ENCODE peak calls at places on chromosomes 3 and 15, in seven cellular contexts. K is AG10803, V is BE2C, W is GM23338, X is heart right ventricle, N is spleen, S is GM12864. E is an unnamed sample.

GRCh38 chr3:141414141-141414689 is 45.9 kb downstream of the ZBTB38 start:
- DNase-seq in K (peak; percentile 88), V (no peak), W (no peak), N (no peak), X (peak; percentile 52), S (no peak), E (no peak)

GRCh38 chr3:149596136-149596770 is 61.6 kb downstream of the WWTR1 start:
- DNase-seq in N (no peak), V (no peak), K (peak; percentile 62), S (no peak), W (no peak), X (no peak), E (no peak)

GRCh38 chr3:60610441-60611112 is 640.7 kb downstream of the FHIT start:
- DNase-seq in N (no peak), V (no peak), S (no peak), X (peak; percentile 27), K (peak; percentile 97), W (no peak), E (no peak)

GRCh38 chr3:67171841-67172240 is 173.7 kb downstream of the KBTBD8 start:
- DNase-seq in N (no peak), V (no peak), K (no peak), S (no peak), W (no peak), X (no peak), E (no peak)

GRCh38 chr15:63826513-63826912 is 7.2 kb downstream of the HERC1 start:
- DNase-seq in V (no peak), X (no peak), K (peak; percentile 47), W (no peak), N (no peak), S (no peak), E (no peak)

GRCh38 chr15:31179683-31180082 is 78.2 kb upstream of the TRPM1 start:
- DNase-seq in X (no peak), V (no peak), S (no peak), K (no peak), N (no peak), W (peak; percentile 54), E (no peak)

GRCh38 chr3:134031620-134031915 is 1.8 kb upstream of the SLCO2A1 start:
- DNase-seq in W (no peak), N (no peak), X (no peak), S (no peak), K (no peak), V (no peak), E (no peak)

GRCh38 chr15:78282324-78282723 is 17.1 kb downstream of the SKIC8 start:
- DNase-seq in N (no peak), X (no peak), K (peak; percentile 66), V (no peak), W (no peak), S (no peak), E (no peak)

GRCh38 chr3:166575166-166575565 is 737.9 kb upstream of the BCHE start:
- DNase-seq in S (no peak), V (no peak), W (no peak), N (no peak), K (no peak), X (no peak), E (no peak)

GRCh38 chr3:72303926-72304325 is 519.0 kb upstream of the PROK2 start:
- DNase-seq in X (peak; percentile 32), N (peak; percentile 69), K (no peak), W (peak; percentile 19), V (peak; percentile 87), S (no peak), E (no peak)

GRCh38 chr15:45205192-45205591 is 17.4 kb upstream of the SHF start:
- DNase-seq in K (peak; percentile 62), S (peak; percentile 38), N (no peak), X (peak; percentile 57), V (peak; percentile 82), W (peak; percentile 90), E (peak; percentile 76)

GRCh38 chr15:78536134-78536533 is 4.1 kb upstream of the PSMA4 start:
- DNase-seq in K (peak; percentile 25), S (no peak), X (no peak), W (no peak), N (no peak), V (no peak), E (no peak)

GRCh38 chr3:141738636-141739363 is 702 bp downstream of the RNF7 start:
- DNase-seq in X (peak; percentile 8), K (peak; percentile 53), N (no peak), W (no peak), V (no peak), S (no peak), E (no peak)

GRCh38 chr3:37290551-37290950 is 116.2 kb upstream of the LRRFIP2 start:
- DNase-seq in K (peak; percentile 65), X (no peak), S (no peak), V (no peak), W (peak; percentile 34), N (no peak), E (no peak)

GRCh38 chr3:189025866-189026265 is 145.9 kb upstream of the TPRG1 start:
- DNase-seq in W (no peak), S (no peak), V (no peak), N (no peak), K (no peak), X (no peak), E (no peak)

GRCh38 chr15:98774756-98775497 is 126.6 kb downstream of the IGF1R start:
- DNase-seq in K (no peak), V (no peak), N (no peak), W (no peak), X (no peak), S (no peak), E (no peak)

GRCh38 chr15:98909968-98910885 is 97.4 kb downstream of the PGPEP1L start:
- DNase-seq in S (no peak), W (no peak), V (no peak), N (no peak), K (no peak), X (peak; percentile 28), E (no peak)

GRCh38 chr3:72475258-72476138 is 372.7 kb downstream of the SHQ1 start:
- DNase-seq in V (no peak), W (no peak), N (no peak), K (no peak), X (no peak), S (no peak), E (no peak)

GRCh38 chr3:11523793-11524160 is 119.9 kb downstream of the VGLL4 start:
- DNase-seq in X (no peak), W (no peak), K (no peak), N (no peak), S (no peak), V (no peak), E (no peak)

GRCh38 chr15:28118531-28118930 is 19.4 kb upstream of the OCA2 start:
- DNase-seq in K (no peak), V (no peak), N (no peak), S (no peak), X (no peak), W (no peak), E (no peak)

GRCh38 chr3:66053009-66053782 is 14.5 kb upstream of the MAGI1 start:
- DNase-seq in N (no peak), V (no peak), K (peak; percentile 50), X (peak; percentile 18), S (no peak), W (no peak), E (no peak)

DNA sequence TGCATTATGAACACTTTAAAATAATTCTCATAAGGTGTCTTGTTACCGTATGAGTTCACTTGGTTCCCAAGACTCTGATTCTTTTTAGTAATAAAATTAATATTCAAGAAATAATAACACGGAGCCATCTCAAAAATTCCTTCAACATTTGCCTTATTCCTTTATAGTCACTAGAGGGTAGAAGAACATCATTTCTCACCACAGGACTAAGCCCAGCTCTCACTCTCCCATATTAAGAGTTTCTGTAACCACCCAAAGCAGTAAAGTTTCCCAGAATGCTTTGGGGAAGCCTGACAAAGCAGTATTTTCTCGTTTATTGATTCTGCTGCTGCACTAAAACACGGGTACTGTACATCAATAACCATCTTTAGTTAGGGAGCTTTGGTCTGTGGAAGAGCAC is 114.9 kb downstream of the MCTP2 start:
- DNase-seq in V (no peak), W (no peak), N (no peak), X (no peak), K (peak; percentile 2), S (no peak), E (no peak)
- TF ChIP-seq CTCF in V (no peak), W (no peak), N (no peak), X (no peak), K (no peak), S (no peak), E (no peak)

DNA sequence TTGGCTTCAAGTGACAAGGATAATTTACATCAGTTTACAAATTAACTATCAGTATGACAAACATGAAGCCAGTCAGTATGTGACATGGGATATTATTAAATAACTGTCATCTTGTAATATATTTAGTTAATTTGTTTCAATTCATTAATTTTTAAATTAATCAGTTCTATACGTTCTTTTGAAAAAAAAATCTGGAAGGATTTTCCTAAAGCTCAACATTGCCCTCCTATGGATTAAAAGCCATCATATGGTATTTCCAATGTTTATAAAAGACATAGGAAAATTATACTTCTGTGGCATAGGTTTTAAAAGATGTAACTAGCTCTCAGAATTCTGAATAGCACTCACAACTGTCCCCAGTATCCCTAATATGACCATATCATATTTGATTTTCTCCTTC is 134.4 kb downstream of the PLOD2 start:
- DNase-seq in V (no peak), K (no peak), N (no peak), W (no peak), S (no peak), X (no peak), E (no peak)
- TF ChIP-seq CTCF in V (no peak), K (peak; percentile 17), N (no peak), W (peak; percentile 18), S (no peak), X (no peak), E (no peak)

GRCh38 chr3:157888040-157888439 is 218.2 kb downstream of the SHOX2 start:
- DNase-seq in W (peak; percentile 21), S (no peak), V (no peak), N (no peak), K (no peak), X (no peak), E (no peak)
- TF ChIP-seq CTCF in W (peak; percentile 28), S (no peak), V (peak; percentile 25), N (no peak), K (no peak), X (no peak), E (no peak)

GRCh38 chr3:122948398-122948797 is 79.2 kb downstream of the SEMA5B start:
- DNase-seq in K (no peak), W (peak; percentile 49), S (no peak), N (peak; percentile 53), V (peak; percentile 43), X (no peak), E (peak; percentile 16)

GRCh38 chr3:122947621-122948202 is 79.9 kb downstream of the SEMA5B start:
- DNase-seq in K (no peak), N (peak; percentile 13), V (no peak), S (no peak), W (no peak), X (no peak), E (no peak)

GRCh38 chr3:122955916-122956684 is 71.5 kb downstream of the SEMA5B start:
- DNase-seq in N (no peak), W (no peak), S (no peak), V (no peak), K (no peak), X (peak; percentile 33), E (no peak)

GRCh38 chr3:122956685-122957455 is 70.7 kb downstream of the SEMA5B start:
- DNase-seq in W (peak; percentile 44), K (no peak), N (no peak), X (peak; percentile 58), S (no peak), V (no peak), E (no peak)

DNA sequence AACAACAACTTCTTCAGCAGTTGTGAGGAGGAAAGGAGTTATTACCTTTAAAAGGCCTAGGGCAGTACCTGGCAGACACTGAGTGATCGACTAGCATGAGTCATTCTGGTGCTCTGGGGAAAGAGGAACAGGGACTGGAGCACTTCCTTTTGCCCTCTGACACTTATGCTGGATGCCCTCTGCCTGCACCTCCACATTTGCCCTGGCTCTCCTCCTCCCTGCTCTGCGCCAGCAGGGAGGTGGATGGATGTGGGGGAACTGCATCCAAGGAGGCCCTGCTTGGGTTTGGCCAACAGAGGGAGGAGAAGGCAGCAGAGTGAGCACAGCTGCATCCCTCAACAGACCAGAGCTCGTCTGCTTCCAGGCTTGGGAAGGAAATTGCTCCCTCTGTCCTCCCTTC is 75.1 kb downstream of the SEMA5B start:
- DNase-seq in W (peak; percentile 45), S (peak; percentile 7), K (no peak), N (no peak), V (no peak), X (no peak), E (no peak)
- TF ChIP-seq CTCF in W (peak; percentile 27), S (peak; percentile 6), K (no peak), N (no peak), V (peak; percentile 30), X (peak; percentile 41), E (no peak)